ENCODE peak calls at places on chromosomes 5 and 9, in seven cellular contexts. D is psoas muscle; E is SJSA1; I is neuronal stem cell; Q is fibroblast of lung; M is CD4-positive, CD25-positive, alpha-beta regulatory T cell; A is colonic mucosa. T is an unnamed sample.

GRCh38 chr5:63125862-63126261 is 547.2 kb downstream of the LRRC70 start:
- DNase-seq in Q (peak; percentile 59), E (no peak), I (no peak), D (no peak), M (peak; percentile 2), A (no peak), T (peak; percentile 6)

GRCh38 chr9:93668261-93668871 is 92.0 kb downstream of the PHF2 start:
- DNase-seq in D (peak; percentile 5), A (no peak), Q (no peak), M (no peak), E (peak; percentile 17), I (no peak), T (no peak)

GRCh38 chr9:95684516-95684915 is 167.7 kb upstream of the PTCH1 start:
- DNase-seq in I (no peak), E (no peak), Q (no peak), D (no peak), A (no peak), M (no peak), T (no peak)

GRCh38 chr5:171422495-171422894 is 3.0 kb downstream of the FGF18 start:
- DNase-seq in A (no peak), D (peak; percentile 1), M (no peak), E (peak; percentile 44), I (no peak), Q (no peak), T (peak; percentile 4)

GRCh38 chr9:94799578-94800264 is 73.2 kb downstream of the AOPEP start:
- DNase-seq in I (no peak), Q (peak; percentile 58), E (peak; percentile 53), D (no peak), A (no peak), M (no peak), T (no peak)

GRCh38 chr5:38603691-38604090 is 47.2 kb upstream of the LIFR start:
- DNase-seq in I (no peak), E (no peak), D (no peak), Q (peak; percentile 53), A (no peak), M (no peak), T (no peak)

GRCh38 chr5:45774528-45774927 is 78.3 kb upstream of the HCN1 start:
- DNase-seq in I (no peak), Q (no peak), E (no peak), M (no peak), A (no peak), D (no peak), T (no peak)

GRCh38 chr9:94802795-94803194 is 76.3 kb downstream of the AOPEP start:
- DNase-seq in A (no peak), M (peak; percentile 25), E (peak; percentile 57), D (no peak), I (no peak), Q (peak; percentile 44), T (no peak)

GRCh38 chr9:107358867-107359440 is 75.9 kb downstream of the RAD23B start:
- DNase-seq in I (no peak), A (no peak), D (no peak), M (no peak), Q (no peak), E (no peak), T (no peak)

GRCh38 chr9:134630393-134630790 is 11.2 kb upstream of the COL5A1 start:
- DNase-seq in Q (no peak), A (no peak), E (no peak), I (no peak), M (no peak), D (no peak), T (no peak)

GRCh38 chr9:113620377-113621161 is 157.0 kb downstream of the RGS3 start:
- DNase-seq in Q (peak; percentile 83), E (peak; percentile 93), A (peak; percentile 63), D (peak; percentile 74), M (no peak), I (peak; percentile 43), T (peak; percentile 36)

GRCh38 chr9:17905356-17906203 is 326.7 kb downstream of the SH3GL2 start:
- DNase-seq in D (no peak), Q (no peak), I (no peak), M (no peak), A (peak; percentile 39), E (no peak), T (no peak)

GRCh38 chr5:1476967-1477310 is 31.7 kb upstream of the SLC6A3 start:
- DNase-seq in D (no peak), A (no peak), I (no peak), M (no peak), E (no peak), Q (no peak), T (no peak)

GRCh38 chr9:115069302-115069701 is 48.7 kb downstream of the TNC start:
- DNase-seq in D (no peak), E (no peak), Q (no peak), M (no peak), I (no peak), A (no peak), T (no peak)

GRCh38 chr9:93501406-93501805 is 48.0 kb upstream of the FAM120AOS start:
- DNase-seq in I (no peak), M (peak; percentile 55), D (no peak), E (no peak), Q (peak; percentile 12), A (no peak), T (no peak)

GRCh38 chr5:151721087-151721646 is 34.5 kb upstream of the SPARC start:
- DNase-seq in A (no peak), I (no peak), D (no peak), E (no peak), M (no peak), Q (no peak), T (no peak)

GRCh38 chr9:79165006-79165405 is 406.8 kb upstream of the TLE4 start:
- DNase-seq in Q (peak; percentile 80), A (no peak), I (no peak), E (no peak), D (no peak), M (no peak), T (no peak)

GRCh38 chr9:110797611-110798010 is 129.0 kb downstream of the MUSK start:
- DNase-seq in Q (peak; percentile 81), M (no peak), A (no peak), D (no peak), I (no peak), E (no peak), T (no peak)

GRCh38 chr5:3049261-3049660 is 297.8 kb upstream of the IRX2 start:
- DNase-seq in Q (no peak), I (no peak), M (no peak), E (no peak), A (no peak), D (no peak), T (no peak)

DNA sequence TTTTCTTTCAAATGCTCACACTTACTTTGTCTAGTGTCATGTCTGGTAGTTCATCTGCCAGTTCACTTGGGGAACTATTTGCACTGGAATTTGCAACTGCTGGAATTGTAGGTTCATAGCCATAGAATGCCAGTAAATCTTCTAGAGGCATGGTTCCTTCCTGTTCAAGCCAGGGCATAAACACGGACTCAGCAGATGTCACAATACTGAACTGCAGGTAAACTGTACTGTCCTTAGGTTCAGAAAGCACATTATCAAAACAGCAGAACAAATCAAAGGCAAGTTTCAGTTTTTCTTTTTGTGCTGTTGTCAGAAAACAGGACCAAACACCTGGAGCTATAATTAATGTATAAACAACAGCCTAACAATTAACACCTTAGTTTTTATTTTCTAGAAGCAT is 13.1 kb downstream of the MIER3 start:
- DNase-seq in I (no peak), A (no peak), Q (no peak), D (no peak), E (no peak), M (no peak), T (no peak)
- H3K36me3 ChIP-seq in I (peaks cover 100% of the 10 kb centered on the region), A (peaks cover 24% of the 10 kb centered on the region), Q (peaks cover 13% of the 10 kb centered on the region), D (peaks cover 13% of the 10 kb centered on the region), E (peaks cover 92% of the 10 kb centered on the region), M (peaks cover 84% of the 10 kb centered on the region), T (peaks cover 83% of the 10 kb centered on the region)

GRCh38 chr9:69609156-69609555 is 63.0 kb downstream of the APBA1 start:
- DNase-seq in I (no peak), M (no peak), E (no peak), A (no peak), D (no peak), Q (no peak), T (peak; percentile 78)
- H3K9me3 ChIP-seq in I (no peaks in the 10 kb centered on the region), M (no peaks in the 10 kb centered on the region), E (no peaks in the 10 kb centered on the region), A (no peaks in the 10 kb centered on the region), D (no peaks in the 10 kb centered on the region), Q (no peaks in the 10 kb centered on the region), T (no peaks in the 10 kb centered on the region)

GRCh38 chr9:128323786-128324185 is 1.1 kb downstream of the COQ4 start:
- DNase-seq in Q (no peak), M (no peak), D (no peak), E (no peak), I (no peak), A (no peak), T (no peak)

GRCh38 chr9:128322342-128323191 is at the start of the genes COQ4 and TRUB2:
- DNase-seq in A (peak; percentile 95), Q (peak; percentile 96), E (peak; percentile 92), M (peak; percentile 97), I (peak; percentile 92), D (peak; percentile 94), T (peak; percentile 89)

GRCh38 chr9:128324401-128324800 is 1.8 kb downstream of the COQ4 start:
- DNase-seq in E (no peak), M (no peak), Q (no peak), I (no peak), D (no peak), A (no peak), T (no peak)

GRCh38 chr9:128321879-128322341 is 337 bp downstream of the TRUB2 start:
- DNase-seq in D (no peak), I (no peak), M (no peak), E (no peak), A (no peak), Q (no peak), T (no peak)

DNA sequence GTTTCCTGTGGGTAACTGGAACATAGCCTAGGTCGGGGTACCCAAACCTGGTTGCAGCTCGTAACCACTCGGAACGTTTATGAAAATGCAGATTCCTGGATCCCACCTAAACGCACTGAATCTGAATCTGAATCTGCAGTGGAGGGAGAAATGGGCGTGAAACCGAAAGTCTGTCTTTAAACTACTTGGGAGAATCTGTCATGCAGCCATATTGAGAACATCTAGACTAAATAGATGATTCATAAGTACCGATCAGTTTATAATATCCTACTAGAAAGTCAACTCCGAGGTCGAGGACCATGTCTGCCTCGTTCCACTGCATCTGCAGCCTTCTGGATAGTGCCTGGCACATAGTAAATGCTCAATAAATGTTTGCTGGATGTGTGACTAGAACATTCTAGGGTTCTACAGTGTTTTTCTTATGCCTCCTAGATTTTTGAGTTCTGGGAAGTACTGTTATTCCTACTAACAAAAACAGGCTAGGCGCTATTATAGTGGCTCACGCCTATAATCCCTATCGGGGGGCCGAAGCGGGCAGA is 622 bp downstream of the COQ4 start:
- DNase-seq in Q (peak; percentile 63), I (no peak), A (no peak), E (no peak), M (no peak), D (no peak), T (no peak)
- H3K36me3 ChIP-seq in Q (peaks cover 11% of the 10 kb centered on the region), I (peaks cover 61% of the 10 kb centered on the region), A (peaks cover 11% of the 10 kb centered on the region), E (peaks cover 23% of the 10 kb centered on the region), M (peaks cover 10% of the 10 kb centered on the region), D (no peaks in the 10 kb centered on the region), T (peaks cover 36% of the 10 kb centered on the region)

GRCh38 chr9:25177858-25178257 is 500.4 kb downstream of the TUSC1 start:
- DNase-seq in I (no peak), M (no peak), Q (no peak), E (no peak), A (no peak), D (no peak), T (no peak)
- H3K9me3 ChIP-seq in I (no peaks in the 10 kb centered on the region), M (peaks cover 6% of the 10 kb centered on the region), Q (no peaks in the 10 kb centered on the region), E (no peaks in the 10 kb centered on the region), A (no peaks in the 10 kb centered on the region), D (peaks cover 10% of the 10 kb centered on the region), T (peaks cover 10% of the 10 kb centered on the region)

GRCh38 chr5:18744990-18745590 is 1110.8 kb downstream of the TAF11L14 start:
- DNase-seq in M (peak; percentile 72), E (no peak), D (no peak), A (no peak), Q (no peak), I (no peak), T (no peak)
- H3K36me3 ChIP-seq in M (peaks cover 4% of the 10 kb centered on the region), E (no peaks in the 10 kb centered on the region), D (no peaks in the 10 kb centered on the region), A (no peaks in the 10 kb centered on the region), Q (no peaks in the 10 kb centered on the region), I (no peaks in the 10 kb centered on the region), T (no peaks in the 10 kb centered on the region)

T was measured in HAP-1.